ENCODE peak calls at places on chromosomes 5 and 9, in five cellular contexts. W, J, R, T and S are unnamed samples.

GRCh38 chr9:37408933-37409710 is 13.4 kb upstream of the GRHPR start:
- DNase-seq in W (no peak), J (no peak), R (no peak), T (peak), S (peak)

GRCh38 chr9:1979815-1980367 is 35.3 kb upstream of the SMARCA2 start:
- DNase-seq in W (no peak), J (no peak), R (peak), T (no peak), S (no peak)

GRCh38 chr5:28344803-28345433 is 1306.5 kb upstream of the CDH9 start:
- DNase-seq in W (peak), J (no peak), R (no peak), T (no peak), S (no peak)

GRCh38 chr9:109992293-109992692 is 212.3 kb downstream of the PALM2AKAP2 start:
- DNase-seq in W (no peak), J (no peak), R (no peak), T (no peak), S (no peak)

GRCh38 chr5:32601623-32602295 is 16.4 kb downstream of the SUB1 start:
- DNase-seq in W (no peak), J (no peak), R (no peak), T (no peak), S (no peak)

GRCh38 chr5:159103086-159103485 is 3.4 kb upstream of the EBF1 start:
- DNase-seq in W (no peak), J (no peak), R (no peak), T (no peak), S (no peak)

GRCh38 chr9:64066736-64067368 is 1218.2 kb downstream of the FOXD4L5 start:
- DNase-seq in W (no peak), J (no peak), R (no peak), T (no peak), S (no peak)

GRCh38 chr5:178383919-178384814 is 151.6 kb upstream of the PHYKPL start:
- DNase-seq in W (no peak), J (no peak), R (no peak), T (peak), S (no peak)

GRCh38 chr9:20872340-20872977 is 159.0 kb downstream of the HACD4 start:
- DNase-seq in W (peak), J (no peak), R (no peak), T (no peak), S (no peak)

GRCh38 chr5:7910738-7911428 is 41.9 kb downstream of the MTRR start:
- DNase-seq in W (no peak), J (no peak), R (no peak), T (no peak), S (no peak)

GRCh38 chr9:122347348-122348287 is 23.2 kb upstream of the PTGS1 start:
- DNase-seq in W (no peak), J (peak), R (no peak), T (peak), S (no peak)

GRCh38 chr5:71938886-71939285 is 168.4 kb upstream of the MAP1B start:
- DNase-seq in W (no peak), J (peak), R (no peak), T (no peak), S (no peak)

GRCh38 chr9:137551656-137552534 is at the start of gene MRPL41:
- DNase-seq in W (peak), J (peak), R (peak), T (peak), S (peak)

GRCh38 chr9:127078336-127078735 is 44.1 kb downstream of the ANGPTL2 start:
- DNase-seq in W (no peak), J (no peak), R (no peak), T (no peak), S (no peak)

GRCh38 chr5:94968507-94969095 is 316.3 kb downstream of the MCTP1 start:
- DNase-seq in W (peak), J (no peak), R (no peak), T (no peak), S (peak)

GRCh38 chr5:93622240-93622885 is 39.3 kb downstream of the NR2F1 start:
- DNase-seq in W (no peak), J (no peak), R (no peak), T (no peak), S (no peak)

GRCh38 chr5:170053896-170054295 is 51.8 kb upstream of the FOXI1 start:
- DNase-seq in W (peak), J (no peak), R (no peak), T (no peak), S (no peak)

GRCh38 chr5:65010841-65011240 is 242.1 kb downstream of the CWC27 start:
- DNase-seq in W (no peak), J (peak), R (no peak), T (no peak), S (no peak)

GRCh38 chr5:158606228-158606627 is 493.5 kb downstream of the EBF1 start:
- DNase-seq in W (no peak), J (no peak), R (no peak), T (no peak), S (no peak)

GRCh38 chr9:127085186-127085585 is 37.2 kb downstream of the ANGPTL2 start:
- DNase-seq in W (no peak), J (no peak), R (no peak), T (no peak), S (no peak)

GRCh38 chr5:120823316-120823715 is 359.2 kb downstream of the PRR16 start:
- DNase-seq in W (no peak), J (no peak), R (no peak), T (no peak), S (no peak)

GRCh38 chr5:126351138-126351537 is 72.1 kb upstream of the GRAMD2B start:
- DNase-seq in W (peak), J (no peak), R (no peak), T (no peak), S (no peak)

GRCh38 chr9:88421348-88421747 is 33.1 kb downstream of the SPIN1 start:
- DNase-seq in W (no peak), J (no peak), R (no peak), T (no peak), S (no peak)

GRCh38 chr5:20360243-20360642 is 372.2 kb upstream of the CDH18 start:
- DNase-seq in W (no peak), J (no peak), R (no peak), T (no peak), S (no peak)

GRCh38 chr5:168578006-168578405 is 1.2 kb downstream of the PANK3 start:
- DNase-seq in W (peak), J (no peak), R (no peak), T (no peak), S (no peak)

GRCh38 chr9:35954942-35955546 is 2.9 kb downstream of the OR2S2 start:
- DNase-seq in W (peak), J (no peak), R (no peak), T (no peak), S (peak)

DNA sequence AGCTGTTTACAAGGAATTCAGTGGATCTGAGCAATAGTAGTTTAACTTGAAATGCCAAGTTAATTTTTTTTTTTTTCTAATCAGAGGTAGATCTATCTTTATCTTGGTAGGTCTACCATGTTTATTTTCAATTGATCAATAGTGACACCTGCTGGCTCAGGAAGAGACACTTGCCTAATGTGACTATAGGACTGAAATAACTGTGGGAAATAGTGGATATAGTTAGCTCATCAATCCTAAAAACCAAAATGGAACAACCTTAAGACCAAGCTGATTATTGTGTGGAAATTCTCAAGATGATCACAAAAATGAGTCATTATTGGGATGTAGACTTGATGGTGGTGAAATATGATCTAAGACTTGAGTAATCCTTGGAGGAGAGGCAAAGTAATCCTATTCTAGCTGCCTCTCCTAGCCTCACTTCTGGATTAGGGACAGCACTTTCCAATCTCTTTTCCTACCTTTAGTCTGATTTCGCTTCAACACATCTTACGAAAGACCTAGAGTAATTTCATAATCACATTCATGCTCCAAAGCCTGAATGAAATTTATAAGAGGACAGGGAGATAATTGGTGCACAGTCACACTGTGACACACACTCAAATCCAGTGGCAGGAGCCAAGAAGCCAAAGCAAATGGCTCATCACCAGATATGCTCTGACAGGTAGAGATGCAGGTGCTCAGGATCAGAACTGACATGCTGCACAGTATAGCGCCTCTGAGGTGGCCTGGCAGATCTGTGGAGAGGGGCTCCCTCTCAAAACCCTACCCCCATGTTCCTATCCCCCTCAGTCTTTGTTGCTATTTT is 156.3 kb downstream of the HMHB1 start:
- DNase-seq in W (peak), J (no peak), R (no peak), T (no peak), S (peak)
- H3K4me3 ChIP-seq in W (no peak), J (no peak), R (no peak), T (no peak), S (no peak)

GRCh38 chr9:135910197-135910596 is 2.9 kb upstream of the CAMSAP1 start:
- DNase-seq in W (no peak), J (no peak), R (no peak), T (peak), S (no peak)

GRCh38 chr9:135910757-135911156 is 3.4 kb upstream of the CAMSAP1 start:
- DNase-seq in W (no peak), J (no peak), R (no peak), T (peak), S (no peak)

GRCh38 chr9:135919318-135919717 is 12.0 kb upstream of the CAMSAP1 start:
- DNase-seq in W (no peak), J (no peak), R (no peak), T (peak), S (no peak)

GRCh38 chr9:135916998-135917397 is 9.7 kb upstream of the CAMSAP1 start:
- DNase-seq in W (no peak), J (no peak), R (no peak), T (no peak), S (no peak)

DNA sequence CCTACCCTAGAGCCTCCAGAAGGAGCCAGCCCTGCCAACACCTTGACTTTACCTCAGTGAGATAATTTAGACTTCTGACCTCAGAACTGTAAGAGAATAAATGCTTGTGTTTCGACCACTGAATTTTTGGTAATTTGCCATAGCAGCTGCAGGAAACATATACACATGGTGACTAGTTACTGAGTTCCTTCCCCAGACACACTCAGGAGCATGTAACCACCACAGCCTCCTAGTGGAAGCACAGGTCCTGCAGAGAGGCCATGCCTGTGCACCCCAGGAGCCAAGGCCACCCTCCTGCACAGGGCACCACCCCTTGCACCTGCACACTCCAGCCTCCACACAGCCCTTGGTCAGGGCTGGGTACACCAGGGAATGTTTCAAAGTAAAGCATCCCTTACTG is 7.6 kb upstream of the CAMSAP1 start:
- DNase-seq in W (no peak), J (no peak), R (no peak), T (peak), S (no peak)
- TF ChIP-seq CTCF in W (no peak), J (no peak), R (no peak), T (no peak), S (no peak)

DNA sequence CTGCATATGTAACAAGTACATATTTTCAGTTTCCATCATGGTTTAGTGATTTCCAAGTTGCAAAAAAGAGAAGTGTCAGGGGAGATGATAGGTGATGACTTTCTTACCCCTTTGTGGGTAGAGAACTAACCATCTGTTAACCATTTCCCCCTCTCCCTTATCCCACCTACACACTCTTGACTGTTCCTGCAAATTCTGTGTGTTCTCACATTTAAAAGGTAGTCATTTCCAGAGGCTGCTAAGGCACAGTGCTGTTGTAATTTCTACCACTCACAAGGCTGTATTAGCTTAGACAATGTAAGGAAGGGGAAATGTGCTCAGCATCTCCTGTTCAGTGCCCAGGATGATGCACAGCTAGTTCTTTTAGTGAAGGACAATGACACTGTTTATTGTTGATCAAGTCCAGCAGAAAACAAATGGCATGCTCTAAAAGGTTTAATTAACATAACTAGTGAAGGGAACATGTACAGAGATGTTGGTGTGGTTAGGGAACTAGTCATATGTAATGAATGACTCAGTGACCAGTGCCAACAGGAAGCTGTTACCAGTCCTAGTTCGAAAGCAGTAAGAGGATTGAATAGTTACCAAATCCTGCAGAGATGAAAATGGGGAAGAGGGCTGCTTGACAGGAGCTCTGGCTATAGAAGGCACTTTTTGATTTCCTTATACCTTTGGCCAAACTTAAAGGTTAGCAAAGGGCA is 165.1 kb downstream of the PLK2 start:
- DNase-seq in W (peak), J (no peak), R (no peak), T (no peak), S (no peak)
- H3K4me3 ChIP-seq in W (no peak), J (no peak), R (no peak), T (no peak), S (no peak)

GRCh38 chr5:75236322-75237316 is at the start of gene ANKRD31:
- DNase-seq in W (peak), J (peak), R (peak), T (peak), S (peak)
- TF ChIP-seq CTCF in W (peak), J (peak), R (peak), T (peak), S (peak)

GRCh38 chr9:132548971-132549649 is 33.3 kb upstream of the BARHL1 start:
- DNase-seq in W (no peak), J (no peak), R (no peak), T (no peak), S (no peak)
- H3K4me3 ChIP-seq in W (no peak), J (no peak), R (no peak), T (no peak), S (no peak)